ENCODE peak calls at places on chromosome 10, in five cellular contexts. One of them, this sample, is unnamed.
A peak's percentile ranks its signal among the peaks of the same experiment; 100 is the strongest.

GRCh38 chr10:5628798-5629788 is 37.3 kb downstream of the ASB13 start:
- DNase-seq in GM10248: peak; percentile 46
- DNase-seq in left cardiac atrium: no peak
- DNase-seq in HuH-7: no peak
- DNase-seq in NCI-H446 treated with DMSO at 0.1 percent for 48 hours: no peak
- DNase-seq in this sample: no peak

GRCh38 chr10:129531969-129532660 is 65.1 kb downstream of the MGMT start:
- DNase-seq in GM10248: no peak
- DNase-seq in left cardiac atrium: no peak
- DNase-seq in HuH-7: no peak
- DNase-seq in NCI-H446 treated with DMSO at 0.1 percent for 48 hours: no peak
- DNase-seq in this sample: no peak

GRCh38 chr10:97991875-97992274 is 38.5 kb downstream of the CRTAC1 start:
- DNase-seq in GM10248: no peak
- DNase-seq in left cardiac atrium: no peak
- DNase-seq in HuH-7: peak; percentile 21
- DNase-seq in NCI-H446 treated with DMSO at 0.1 percent for 48 hours: no peak
- DNase-seq in this sample: peak; percentile 17

GRCh38 chr10:127694580-127695193 is 42.3 kb upstream of the FOXI2 start:
- DNase-seq in GM10248: peak; percentile 33
- DNase-seq in left cardiac atrium: no peak
- DNase-seq in HuH-7: peak; percentile 49
- DNase-seq in NCI-H446 treated with DMSO at 0.1 percent for 48 hours: no peak
- DNase-seq in this sample: peak; percentile 13

GRCh38 chr10:106565546-106565945 is 599.0 kb downstream of the SORCS1 start:
- DNase-seq in GM10248: no peak
- DNase-seq in left cardiac atrium: no peak
- DNase-seq in HuH-7: no peak
- DNase-seq in NCI-H446 treated with DMSO at 0.1 percent for 48 hours: no peak
- DNase-seq in this sample: no peak

GRCh38 chr10:124516181-124516580 is 54.6 kb downstream of the LHPP start:
- DNase-seq in GM10248: no peak
- DNase-seq in left cardiac atrium: no peak
- DNase-seq in HuH-7: no peak
- DNase-seq in NCI-H446 treated with DMSO at 0.1 percent for 48 hours: no peak
- DNase-seq in this sample: no peak

GRCh38 chr10:124696446-124697392 is 47.5 kb downstream of the FAM53B start:
- DNase-seq in GM10248: peak; percentile 83
- DNase-seq in left cardiac atrium: peak; percentile 12
- DNase-seq in HuH-7: no peak
- DNase-seq in NCI-H446 treated with DMSO at 0.1 percent for 48 hours: no peak
- DNase-seq in this sample: no peak

GRCh38 chr10:91162495-91163268 is 57.8 kb upstream of the PCGF5 start:
- DNase-seq in GM10248: peak; percentile 72
- DNase-seq in left cardiac atrium: peak; percentile 85
- DNase-seq in HuH-7: peak; percentile 28
- DNase-seq in NCI-H446 treated with DMSO at 0.1 percent for 48 hours: no peak
- DNase-seq in this sample: peak; percentile 86

GRCh38 chr10:29858352-29859267 is 200.8 kb downstream of the JCAD start:
- DNase-seq in GM10248: no peak
- DNase-seq in left cardiac atrium: peak; percentile 63
- DNase-seq in HuH-7: peak; percentile 52
- DNase-seq in NCI-H446 treated with DMSO at 0.1 percent for 48 hours: no peak
- DNase-seq in this sample: peak; percentile 84

GRCh38 chr10:104240078-104240477 is 7.9 kb upstream of the CFAP43 start:
- DNase-seq in GM10248: no peak
- DNase-seq in left cardiac atrium: no peak
- DNase-seq in HuH-7: no peak
- DNase-seq in NCI-H446 treated with DMSO at 0.1 percent for 48 hours: no peak
- DNase-seq in this sample: no peak

GRCh38 chr10:48634198-48634983 is 29.5 kb upstream of the ARHGAP22 start:
- DNase-seq in GM10248: no peak
- DNase-seq in left cardiac atrium: peak; percentile 64
- DNase-seq in HuH-7: no peak
- DNase-seq in NCI-H446 treated with DMSO at 0.1 percent for 48 hours: no peak
- DNase-seq in this sample: peak; percentile 48

GRCh38 chr10:14474656-14475055 is 143.9 kb upstream of the FRMD4A start:
- DNase-seq in GM10248: no peak
- DNase-seq in left cardiac atrium: no peak
- DNase-seq in HuH-7: no peak
- DNase-seq in NCI-H446 treated with DMSO at 0.1 percent for 48 hours: no peak
- DNase-seq in this sample: no peak

GRCh38 chr10:102624094-102624493 is 20.2 kb upstream of the TRIM8 start:
- DNase-seq in GM10248: no peak
- DNase-seq in left cardiac atrium: peak; percentile 24
- DNase-seq in HuH-7: no peak
- DNase-seq in NCI-H446 treated with DMSO at 0.1 percent for 48 hours: no peak
- DNase-seq in this sample: no peak

GRCh38 chr10:78416031-78416800 is 382.6 kb downstream of the RPS24 start:
- DNase-seq in GM10248: no peak
- DNase-seq in left cardiac atrium: no peak
- DNase-seq in HuH-7: no peak
- DNase-seq in NCI-H446 treated with DMSO at 0.1 percent for 48 hours: no peak
- DNase-seq in this sample: peak; percentile 41

GRCh38 chr10:74282151-74282852 is 131.3 kb downstream of the ADK start:
- DNase-seq in GM10248: no peak
- DNase-seq in left cardiac atrium: no peak
- DNase-seq in HuH-7: no peak
- DNase-seq in NCI-H446 treated with DMSO at 0.1 percent for 48 hours: no peak
- DNase-seq in this sample: no peak

This sample was measured in adrenal gland.